ENCODE peak calls at places on chromosome X, in six cellular contexts. One of them, this sample, is unnamed.

GRCh38 chrX:150088042-150088441 is 149.8 kb upstream of the EOLA2 start:
- DNase-seq in COR-L47: no peak
- DNase-seq in iris pigment epithelial cell: no peak
- DNase-seq in bronchial epithelial cell: no peak
- DNase-seq in stimulated activated CD4-positive, alpha-beta T cell treated with anti-CD3 and anti-CD28 coated beads, Interleukin-15, amount 100 ng/mL, for 1 hour: no peak
- DNase-seq in progenitor cell of endocrine pancreas: no peak
- DNase-seq in this sample: no peak

GRCh38 chrX:427812-428725 is 41.4 kb upstream of the PPP2R3B start:
- DNase-seq in iris pigment epithelial cell: peak; percentile 39
- DNase-seq in COR-L47: no peak
- DNase-seq in stimulated activated CD4-positive, alpha-beta T cell treated with anti-CD3 and anti-CD28 coated beads, Interleukin-15, amount 100 ng/mL, for 1 hour: no peak
- DNase-seq in progenitor cell of endocrine pancreas: peak; percentile 28
- DNase-seq in bronchial epithelial cell: no peak
- DNase-seq in this sample: peak; percentile 49

GRCh38 chrX:39519213-39519544 is 578.6 kb downstream of the BCOR start:
- DNase-seq in stimulated activated CD4-positive, alpha-beta T cell treated with anti-CD3 and anti-CD28 coated beads, Interleukin-15, amount 100 ng/mL, for 1 hour: no peak
- DNase-seq in iris pigment epithelial cell: peak; percentile 29
- DNase-seq in COR-L47: peak; percentile 71
- DNase-seq in bronchial epithelial cell: no peak
- DNase-seq in progenitor cell of endocrine pancreas: no peak
- DNase-seq in this sample: no peak

GRCh38 chrX:153395613-153396319 is 5.4 kb downstream of the PNMA6E start:
- DNase-seq in COR-L47: no peak
- DNase-seq in iris pigment epithelial cell: no peak
- DNase-seq in stimulated activated CD4-positive, alpha-beta T cell treated with anti-CD3 and anti-CD28 coated beads, Interleukin-15, amount 100 ng/mL, for 1 hour: no peak
- DNase-seq in progenitor cell of endocrine pancreas: no peak
- DNase-seq in bronchial epithelial cell: no peak
- DNase-seq in this sample: no peak

GRCh38 chrX:46698691-46699090 is 60.2 kb downstream of the SLC9A7 start:
- DNase-seq in stimulated activated CD4-positive, alpha-beta T cell treated with anti-CD3 and anti-CD28 coated beads, Interleukin-15, amount 100 ng/mL, for 1 hour: no peak
- DNase-seq in COR-L47: no peak
- DNase-seq in iris pigment epithelial cell: no peak
- DNase-seq in progenitor cell of endocrine pancreas: no peak
- DNase-seq in bronchial epithelial cell: no peak
- DNase-seq in this sample: no peak

GRCh38 chrX:131729295-131729694 is 185.4 kb downstream of the OR13H1 start:
- DNase-seq in bronchial epithelial cell: no peak
- DNase-seq in progenitor cell of endocrine pancreas: no peak
- DNase-seq in iris pigment epithelial cell: peak; percentile 66
- DNase-seq in COR-L47: no peak
- DNase-seq in stimulated activated CD4-positive, alpha-beta T cell treated with anti-CD3 and anti-CD28 coated beads, Interleukin-15, amount 100 ng/mL, for 1 hour: no peak
- DNase-seq in this sample: no peak

GRCh38 chrX:108464604-108465003 is 25.0 kb downstream of the COL4A5 start:
- DNase-seq in bronchial epithelial cell: no peak
- DNase-seq in stimulated activated CD4-positive, alpha-beta T cell treated with anti-CD3 and anti-CD28 coated beads, Interleukin-15, amount 100 ng/mL, for 1 hour: no peak
- DNase-seq in COR-L47: no peak
- DNase-seq in progenitor cell of endocrine pancreas: no peak
- DNase-seq in iris pigment epithelial cell: peak; percentile 50
- DNase-seq in this sample: no peak

GRCh38 chrX:103678199-103678993 is 8.1 kb downstream of the MORF4L2 start:
- DNase-seq in iris pigment epithelial cell: peak; percentile 57
- DNase-seq in progenitor cell of endocrine pancreas: no peak
- DNase-seq in stimulated activated CD4-positive, alpha-beta T cell treated with anti-CD3 and anti-CD28 coated beads, Interleukin-15, amount 100 ng/mL, for 1 hour: no peak
- DNase-seq in COR-L47: no peak
- DNase-seq in bronchial epithelial cell: peak; percentile 34
- DNase-seq in this sample: peak; percentile 44

GRCh38 chrX:84188320-84188834 is 378 bp upstream of the RPS6KA6 start:
- DNase-seq in bronchial epithelial cell: peak; percentile 34
- DNase-seq in progenitor cell of endocrine pancreas: peak; percentile 57
- DNase-seq in COR-L47: peak; percentile 66
- DNase-seq in stimulated activated CD4-positive, alpha-beta T cell treated with anti-CD3 and anti-CD28 coated beads, Interleukin-15, amount 100 ng/mL, for 1 hour: no peak
- DNase-seq in iris pigment epithelial cell: peak; percentile 49
- DNase-seq in this sample: peak; percentile 32

GRCh38 chrX:18973527-18974192 is 10.3 kb downstream of the PHKA2 start:
- DNase-seq in iris pigment epithelial cell: no peak
- DNase-seq in bronchial epithelial cell: no peak
- DNase-seq in stimulated activated CD4-positive, alpha-beta T cell treated with anti-CD3 and anti-CD28 coated beads, Interleukin-15, amount 100 ng/mL, for 1 hour: no peak
- DNase-seq in COR-L47: peak; percentile 30
- DNase-seq in progenitor cell of endocrine pancreas: no peak
- DNase-seq in this sample: no peak

GRCh38 chrX:117092641-117093040 is 629.9 kb upstream of the CT83 start:
- DNase-seq in progenitor cell of endocrine pancreas: no peak
- DNase-seq in stimulated activated CD4-positive, alpha-beta T cell treated with anti-CD3 and anti-CD28 coated beads, Interleukin-15, amount 100 ng/mL, for 1 hour: no peak
- DNase-seq in iris pigment epithelial cell: no peak
- DNase-seq in COR-L47: no peak
- DNase-seq in bronchial epithelial cell: no peak
- DNase-seq in this sample: no peak

GRCh38 chrX:40663078-40663740 is 15.8 kb upstream of the CXorf38 start:
- DNase-seq in stimulated activated CD4-positive, alpha-beta T cell treated with anti-CD3 and anti-CD28 coated beads, Interleukin-15, amount 100 ng/mL, for 1 hour: no peak
- DNase-seq in COR-L47: no peak
- DNase-seq in progenitor cell of endocrine pancreas: no peak
- DNase-seq in bronchial epithelial cell: no peak
- DNase-seq in iris pigment epithelial cell: no peak
- DNase-seq in this sample: no peak

GRCh38 chrX:72208126-72208525 is 26.6 kb downstream of the PIN4 start:
- DNase-seq in iris pigment epithelial cell: no peak
- DNase-seq in bronchial epithelial cell: peak; percentile 23
- DNase-seq in stimulated activated CD4-positive, alpha-beta T cell treated with anti-CD3 and anti-CD28 coated beads, Interleukin-15, amount 100 ng/mL, for 1 hour: no peak
- DNase-seq in progenitor cell of endocrine pancreas: no peak
- DNase-seq in COR-L47: no peak
- DNase-seq in this sample: no peak

GRCh38 chrX:17759990-17760389 is 22.7 kb downstream of the SCML1 start:
- DNase-seq in COR-L47: no peak
- DNase-seq in iris pigment epithelial cell: no peak
- DNase-seq in stimulated activated CD4-positive, alpha-beta T cell treated with anti-CD3 and anti-CD28 coated beads, Interleukin-15, amount 100 ng/mL, for 1 hour: no peak
- DNase-seq in progenitor cell of endocrine pancreas: no peak
- DNase-seq in bronchial epithelial cell: no peak
- DNase-seq in this sample: no peak

GRCh38 chrX:115642895-115643530 is 82.0 kb downstream of the PLS3 start:
- DNase-seq in progenitor cell of endocrine pancreas: peak; percentile 17
- DNase-seq in stimulated activated CD4-positive, alpha-beta T cell treated with anti-CD3 and anti-CD28 coated beads, Interleukin-15, amount 100 ng/mL, for 1 hour: no peak
- DNase-seq in bronchial epithelial cell: peak; percentile 38
- DNase-seq in COR-L47: no peak
- DNase-seq in iris pigment epithelial cell: peak; percentile 67
- DNase-seq in this sample: peak; percentile 39

GRCh38 chrX:88325634-88326033 is 421.4 kb upstream of the CPXCR1 start:
- DNase-seq in stimulated activated CD4-positive, alpha-beta T cell treated with anti-CD3 and anti-CD28 coated beads, Interleukin-15, amount 100 ng/mL, for 1 hour: no peak
- DNase-seq in COR-L47: no peak
- DNase-seq in progenitor cell of endocrine pancreas: no peak
- DNase-seq in bronchial epithelial cell: no peak
- DNase-seq in iris pigment epithelial cell: no peak
- DNase-seq in this sample: no peak

GRCh38 chrX:104253567-104254441 is 929 bp downstream of the ESX1 start:
- DNase-seq in progenitor cell of endocrine pancreas: no peak
- DNase-seq in bronchial epithelial cell: no peak
- DNase-seq in COR-L47: no peak
- DNase-seq in stimulated activated CD4-positive, alpha-beta T cell treated with anti-CD3 and anti-CD28 coated beads, Interleukin-15, amount 100 ng/mL, for 1 hour: no peak
- DNase-seq in iris pigment epithelial cell: no peak
- DNase-seq in this sample: no peak

GRCh38 chrX:24494544-24495113 is 29.5 kb downstream of the PDK3 start:
- DNase-seq in stimulated activated CD4-positive, alpha-beta T cell treated with anti-CD3 and anti-CD28 coated beads, Interleukin-15, amount 100 ng/mL, for 1 hour: no peak
- DNase-seq in bronchial epithelial cell: peak; percentile 89
- DNase-seq in progenitor cell of endocrine pancreas: no peak
- DNase-seq in iris pigment epithelial cell: peak; percentile 82
- DNase-seq in COR-L47: peak; percentile 50
- DNase-seq in this sample: peak; percentile 61

GRCh38 chrX:106608016-106608415 is 3.8 kb upstream of the RADX start:
- DNase-seq in iris pigment epithelial cell: no peak
- DNase-seq in progenitor cell of endocrine pancreas: no peak
- DNase-seq in stimulated activated CD4-positive, alpha-beta T cell treated with anti-CD3 and anti-CD28 coated beads, Interleukin-15, amount 100 ng/mL, for 1 hour: no peak
- DNase-seq in COR-L47: no peak
- DNase-seq in bronchial epithelial cell: peak; percentile 34
- DNase-seq in this sample: no peak

GRCh38 chrX:97016106-97016505 is 132.4 kb downstream of the RPA4 start:
- DNase-seq in stimulated activated CD4-positive, alpha-beta T cell treated with anti-CD3 and anti-CD28 coated beads, Interleukin-15, amount 100 ng/mL, for 1 hour: no peak
- DNase-seq in COR-L47: no peak
- DNase-seq in bronchial epithelial cell: peak; percentile 0
- DNase-seq in iris pigment epithelial cell: no peak
- DNase-seq in progenitor cell of endocrine pancreas: no peak
- DNase-seq in this sample: no peak

GRCh38 chrX:13128104-13128503 is 83.7 kb upstream of the FAM9C start:
- DNase-seq in bronchial epithelial cell: peak; percentile 64
- DNase-seq in stimulated activated CD4-positive, alpha-beta T cell treated with anti-CD3 and anti-CD28 coated beads, Interleukin-15, amount 100 ng/mL, for 1 hour: no peak
- DNase-seq in iris pigment epithelial cell: peak; percentile 57
- DNase-seq in progenitor cell of endocrine pancreas: no peak
- DNase-seq in COR-L47: no peak
- DNase-seq in this sample: no peak

GRCh38 chrX:135435139-135435922 is 13.6 kb downstream of the SMIM10L2A start:
- DNase-seq in stimulated activated CD4-positive, alpha-beta T cell treated with anti-CD3 and anti-CD28 coated beads, Interleukin-15, amount 100 ng/mL, for 1 hour: no peak
- DNase-seq in COR-L47: no peak
- DNase-seq in progenitor cell of endocrine pancreas: no peak
- DNase-seq in iris pigment epithelial cell: no peak
- DNase-seq in bronchial epithelial cell: no peak
- DNase-seq in this sample: no peak

GRCh38 chrX:107731831-107732502 is 43.6 kb downstream of the TSC22D3 start:
- DNase-seq in iris pigment epithelial cell: peak; percentile 63
- DNase-seq in bronchial epithelial cell: peak; percentile 66
- DNase-seq in stimulated activated CD4-positive, alpha-beta T cell treated with anti-CD3 and anti-CD28 coated beads, Interleukin-15, amount 100 ng/mL, for 1 hour: no peak
- DNase-seq in COR-L47: no peak
- DNase-seq in progenitor cell of endocrine pancreas: no peak
- DNase-seq in this sample: peak; percentile 39

GRCh38 chrX:120514236-120514635 is 45.1 kb upstream of the LAMP2 start:
- DNase-seq in progenitor cell of endocrine pancreas: no peak
- DNase-seq in iris pigment epithelial cell: no peak
- DNase-seq in stimulated activated CD4-positive, alpha-beta T cell treated with anti-CD3 and anti-CD28 coated beads, Interleukin-15, amount 100 ng/mL, for 1 hour: no peak
- DNase-seq in COR-L47: no peak
- DNase-seq in bronchial epithelial cell: peak; percentile 24
- DNase-seq in this sample: peak; percentile 3

GRCh38 chrX:119406739-119407138 is 7.6 kb downstream of the SLC25A43 start:
- DNase-seq in COR-L47: no peak
- DNase-seq in iris pigment epithelial cell: peak; percentile 26
- DNase-seq in progenitor cell of endocrine pancreas: no peak
- DNase-seq in bronchial epithelial cell: peak; percentile 24
- DNase-seq in stimulated activated CD4-positive, alpha-beta T cell treated with anti-CD3 and anti-CD28 coated beads, Interleukin-15, amount 100 ng/mL, for 1 hour: no peak
- DNase-seq in this sample: peak; percentile 23

GRCh38 chrX:151697537-151697936 is 2.3 kb downstream of the PRRG3 start:
- DNase-seq in COR-L47: no peak
- DNase-seq in progenitor cell of endocrine pancreas: no peak
- DNase-seq in iris pigment epithelial cell: peak; percentile 3
- DNase-seq in bronchial epithelial cell: no peak
- DNase-seq in stimulated activated CD4-positive, alpha-beta T cell treated with anti-CD3 and anti-CD28 coated beads, Interleukin-15, amount 100 ng/mL, for 1 hour: no peak
- DNase-seq in this sample: peak; percentile 60

GRCh38 chrX:140299411-140299810 is 205.5 kb downstream of the SOX3 start:
- DNase-seq in COR-L47: no peak
- DNase-seq in progenitor cell of endocrine pancreas: no peak
- DNase-seq in bronchial epithelial cell: no peak
- DNase-seq in stimulated activated CD4-positive, alpha-beta T cell treated with anti-CD3 and anti-CD28 coated beads, Interleukin-15, amount 100 ng/mL, for 1 hour: no peak
- DNase-seq in iris pigment epithelial cell: no peak
- DNase-seq in this sample: no peak

GRCh38 chrX:38452603-38453002 is 100.2 kb downstream of the OTC start:
- DNase-seq in iris pigment epithelial cell: no peak
- DNase-seq in COR-L47: peak; percentile 38
- DNase-seq in progenitor cell of endocrine pancreas: no peak
- DNase-seq in stimulated activated CD4-positive, alpha-beta T cell treated with anti-CD3 and anti-CD28 coated beads, Interleukin-15, amount 100 ng/mL, for 1 hour: no peak
- DNase-seq in bronchial epithelial cell: no peak
- DNase-seq in this sample: no peak

GRCh38 chrX:9668537-9668936 is 97.1 kb downstream of the GPR143 start:
- DNase-seq in stimulated activated CD4-positive, alpha-beta T cell treated with anti-CD3 and anti-CD28 coated beads, Interleukin-15, amount 100 ng/mL, for 1 hour: no peak
- DNase-seq in progenitor cell of endocrine pancreas: no peak
- DNase-seq in bronchial epithelial cell: no peak
- DNase-seq in COR-L47: no peak
- DNase-seq in iris pigment epithelial cell: peak; percentile 86
- DNase-seq in this sample: peak; percentile 11

GRCh38 chrX:69556094-69557011 is 52.2 kb downstream of the NALF2 start:
- DNase-seq in COR-L47: no peak
- DNase-seq in bronchial epithelial cell: peak; percentile 79
- DNase-seq in iris pigment epithelial cell: peak; percentile 35
- DNase-seq in stimulated activated CD4-positive, alpha-beta T cell treated with anti-CD3 and anti-CD28 coated beads, Interleukin-15, amount 100 ng/mL, for 1 hour: no peak
- DNase-seq in progenitor cell of endocrine pancreas: no peak
- DNase-seq in this sample: no peak

GRCh38 chrX:15645266-15645665 is 19.3 kb downstream of the CLTRN start:
- DNase-seq in stimulated activated CD4-positive, alpha-beta T cell treated with anti-CD3 and anti-CD28 coated beads, Interleukin-15, amount 100 ng/mL, for 1 hour: no peak
- DNase-seq in progenitor cell of endocrine pancreas: no peak
- DNase-seq in bronchial epithelial cell: no peak
- DNase-seq in COR-L47: no peak
- DNase-seq in iris pigment epithelial cell: no peak
- DNase-seq in this sample: no peak

GRCh38 chrX:46404774-46405173 is 140.4 kb downstream of the ZNF674 start:
- DNase-seq in stimulated activated CD4-positive, alpha-beta T cell treated with anti-CD3 and anti-CD28 coated beads, Interleukin-15, amount 100 ng/mL, for 1 hour: no peak
- DNase-seq in COR-L47: no peak
- DNase-seq in iris pigment epithelial cell: no peak
- DNase-seq in progenitor cell of endocrine pancreas: no peak
- DNase-seq in bronchial epithelial cell: no peak
- DNase-seq in this sample: no peak

GRCh38 chrX:78527263-78527662 is 131.9 kb downstream of the RTL3 start:
- DNase-seq in progenitor cell of endocrine pancreas: no peak
- DNase-seq in bronchial epithelial cell: peak; percentile 88
- DNase-seq in iris pigment epithelial cell: no peak
- DNase-seq in COR-L47: no peak
- DNase-seq in stimulated activated CD4-positive, alpha-beta T cell treated with anti-CD3 and anti-CD28 coated beads, Interleukin-15, amount 100 ng/mL, for 1 hour: no peak
- DNase-seq in this sample: peak; percentile 1

GRCh38 chrX:153924149-153924861 is 1.8 kb downstream of the ARHGAP4 start:
- DNase-seq in COR-L47: peak; percentile 30
- DNase-seq in stimulated activated CD4-positive, alpha-beta T cell treated with anti-CD3 and anti-CD28 coated beads, Interleukin-15, amount 100 ng/mL, for 1 hour: no peak
- DNase-seq in progenitor cell of endocrine pancreas: no peak
- DNase-seq in bronchial epithelial cell: no peak
- DNase-seq in iris pigment epithelial cell: peak; percentile 32
- DNase-seq in this sample: peak; percentile 47

GRCh38 chrX:134721766-134722532 is 63.7 kb upstream of the PLAC1 start:
- DNase-seq in stimulated activated CD4-positive, alpha-beta T cell treated with anti-CD3 and anti-CD28 coated beads, Interleukin-15, amount 100 ng/mL, for 1 hour: no peak
- DNase-seq in iris pigment epithelial cell: peak; percentile 34
- DNase-seq in COR-L47: no peak
- DNase-seq in progenitor cell of endocrine pancreas: no peak
- DNase-seq in bronchial epithelial cell: no peak
- DNase-seq in this sample: peak; percentile 5

GRCh38 chrX:10166731-10167149 is 10.0 kb downstream of the CLCN4 start:
- DNase-seq in COR-L47: no peak
- DNase-seq in bronchial epithelial cell: no peak
- DNase-seq in progenitor cell of endocrine pancreas: no peak
- DNase-seq in iris pigment epithelial cell: no peak
- DNase-seq in stimulated activated CD4-positive, alpha-beta T cell treated with anti-CD3 and anti-CD28 coated beads, Interleukin-15, amount 100 ng/mL, for 1 hour: no peak
- DNase-seq in this sample: no peak

GRCh38 chrX:132488819-132489255 is at the start of gene MBNL3:
- DNase-seq in stimulated activated CD4-positive, alpha-beta T cell treated with anti-CD3 and anti-CD28 coated beads, Interleukin-15, amount 100 ng/mL, for 1 hour: peak; percentile 36
- DNase-seq in bronchial epithelial cell: peak; percentile 37
- DNase-seq in COR-L47: peak; percentile 53
- DNase-seq in progenitor cell of endocrine pancreas: peak; percentile 57
- DNase-seq in iris pigment epithelial cell: peak; percentile 27
- DNase-seq in this sample: peak; percentile 10

GRCh38 chrX:11591712-11592351 is 73.9 kb downstream of the ARHGAP6 start:
- DNase-seq in stimulated activated CD4-positive, alpha-beta T cell treated with anti-CD3 and anti-CD28 coated beads, Interleukin-15, amount 100 ng/mL, for 1 hour: no peak
- DNase-seq in iris pigment epithelial cell: peak; percentile 7
- DNase-seq in progenitor cell of endocrine pancreas: no peak
- DNase-seq in COR-L47: no peak
- DNase-seq in bronchial epithelial cell: no peak
- DNase-seq in this sample: no peak